ENCODE peak calls at places on chromosomes 5 and 9, in five cellular contexts. B is cardiac fibroblast, M is fibroblast of villous mesenchyme, H is kidney epithelial cell, K is ascending aorta. V is an unnamed sample.

GRCh38 chr5:174559141-174559540 is 165.2 kb upstream of the MSX2 start:
- DNase-seq in K (no peak), M (peak), H (no peak), B (no peak), V (no peak)

GRCh38 chr5:111092062-111092853 is at the start of gene WDR36:
- DNase-seq in B (peak), H (peak), K (peak), M (peak), V (peak)

GRCh38 chr5:170522211-170523128 is 18.6 kb downstream of the KCNIP1 start:
- DNase-seq in B (peak), M (no peak), H (peak), K (no peak), V (no peak)

GRCh38 chr9:15317836-15318235 is 10.8 kb upstream of the TTC39B start:
- DNase-seq in H (no peak), B (peak), K (no peak), M (peak), V (no peak)

GRCh38 chr5:73528248-73528647 is 30.0 kb downstream of the BTF3 start:
- DNase-seq in H (no peak), M (no peak), K (no peak), B (no peak), V (no peak)

GRCh38 chr5:112625586-112625985 is 112.1 kb upstream of the APC start:
- DNase-seq in M (no peak), K (no peak), H (no peak), B (no peak), V (no peak)

GRCh38 chr9:133089271-133089671 is 27.5 kb downstream of the CEL start:
- DNase-seq in B (no peak), H (no peak), M (no peak), K (no peak), V (no peak)

GRCh38 chr9:3963266-3964019 is 336.4 kb downstream of the GLIS3 start:
- DNase-seq in B (peak), M (peak), K (no peak), H (no peak), V (peak)

GRCh38 chr5:8473016-8473415 is 604.1 kb downstream of the MTRR start:
- DNase-seq in B (no peak), H (no peak), K (no peak), M (no peak), V (no peak)

GRCh38 chr5:68456756-68457217 is 241.2 kb downstream of the PIK3R1 start:
- DNase-seq in K (peak), H (peak), M (peak), B (peak), V (peak)

GRCh38 chr9:96420468-96421219 is 2.5 kb upstream of the ZNF367 start:
- DNase-seq in M (peak), K (peak), H (peak), B (peak), V (peak)

GRCh38 chr5:178642351-178642909 is 15.6 kb upstream of the CLK4 start:
- DNase-seq in B (peak), H (peak), M (peak), K (peak), V (peak)

GRCh38 chr9:20197976-20198685 is 409.3 kb upstream of the SLC24A2 start:
- DNase-seq in M (peak), H (no peak), B (peak), K (no peak), V (no peak)

GRCh38 chr5:33118761-33119415 is 321.9 kb upstream of the TARS1 start:
- DNase-seq in H (no peak), B (peak), K (no peak), M (no peak), V (no peak)

GRCh38 chr9:87546704-87547103 is 49.0 kb downstream of the DAPK1 start:
- DNase-seq in H (no peak), K (no peak), M (peak), B (peak), V (no peak)

GRCh38 chr9:127707766-127708165 is 978 bp downstream of the CFAP157 start:
- DNase-seq in K (no peak), M (no peak), B (no peak), H (no peak), V (no peak)

GRCh38 chr5:115096034-115096769 is 73.5 kb downstream of the TRIM36 start:
- DNase-seq in B (peak), H (no peak), M (peak), K (no peak), V (no peak)

GRCh38 chr9:89483592-89484474 is 14.1 kb downstream of the SEMA4D start:
- DNase-seq in M (no peak), K (no peak), B (no peak), H (no peak), V (no peak)

GRCh38 chr5:171615201-171616001 is 170.2 kb upstream of the SMIM23 start:
- DNase-seq in B (no peak), M (no peak), K (peak), H (no peak), V (no peak)

GRCh38 chr9:93434056-93434455 is 17.4 kb upstream of the FAM120A start:
- DNase-seq in K (no peak), B (no peak), M (no peak), H (no peak), V (no peak)
- H3K4me3 ChIP-seq in K (no peak), B (no peak), M (no peak), H (no peak), V (no peak)

DNA sequence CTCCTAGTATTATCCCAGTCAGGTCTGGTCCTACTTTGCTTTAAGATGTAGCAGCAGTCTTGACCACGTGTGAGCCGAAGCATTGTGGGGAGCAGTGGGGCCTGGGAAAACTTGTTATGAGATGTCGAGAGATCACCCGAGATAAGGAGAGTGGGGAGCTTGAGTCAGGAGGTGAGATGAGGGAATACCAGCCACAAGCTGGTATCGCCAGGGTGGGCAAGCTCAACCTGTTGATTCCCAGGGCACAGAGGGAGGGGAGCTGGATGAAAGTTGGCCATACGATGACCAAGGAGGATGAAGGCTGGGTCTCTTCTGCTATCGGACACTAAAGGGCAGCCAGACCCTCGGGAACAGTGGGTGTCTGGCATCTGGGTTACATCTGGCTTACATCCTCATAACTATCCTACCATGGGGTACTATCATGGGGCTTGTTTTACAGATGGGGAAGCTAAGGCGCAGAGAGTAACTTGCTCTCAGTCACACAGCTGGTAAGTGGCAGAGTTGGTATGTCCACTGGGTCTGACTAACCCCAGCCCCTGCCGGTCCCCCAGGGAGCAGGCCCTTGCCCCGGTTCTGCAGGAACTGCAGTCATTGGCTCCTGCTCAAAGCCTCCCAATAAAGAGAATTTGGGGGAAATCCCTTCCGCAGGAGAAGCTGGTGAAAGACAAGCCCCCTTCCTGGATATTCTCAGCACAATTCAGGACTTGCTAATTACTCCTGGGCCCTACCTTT is 13.4 kb upstream of the TIFAB start:
- DNase-seq in B (no peak), M (no peak), K (no peak), H (no peak), V (no peak)
- H3K4me3 ChIP-seq in B (no peak), M (no peak), K (no peak), H (no peak), V (no peak)

DNA sequence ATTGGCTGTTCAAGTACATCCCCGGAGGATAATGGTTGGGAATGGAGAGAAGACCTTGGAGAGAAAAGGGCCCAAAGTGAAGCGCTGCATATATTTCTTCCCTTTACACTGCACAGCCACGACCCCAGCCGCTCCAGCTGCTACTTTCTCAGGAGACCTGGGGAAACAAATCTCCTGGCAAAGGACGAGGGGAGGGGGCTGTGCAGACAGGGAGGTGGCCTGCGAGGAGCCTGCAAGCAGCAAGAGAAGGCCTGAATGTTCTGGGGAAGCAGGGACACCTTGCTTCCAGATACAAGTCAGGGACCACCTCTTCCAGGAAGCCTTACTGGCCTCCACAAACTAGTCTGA is 739 bp upstream of the PDLIM4 start:
- DNase-seq in K (peak), B (no peak), M (no peak), H (no peak), V (no peak)
- H3K4me3 ChIP-seq in K (peak), B (no peak), M (peak), H (no peak), V (peak)

GRCh38 chr5:14008819-14009311 is 64.4 kb upstream of the DNAH5 start:
- DNase-seq in B (no peak), K (no peak), M (peak), H (no peak), V (no peak)

GRCh38 chr5:14011089-14012004 is 66.9 kb upstream of the DNAH5 start:
- DNase-seq in H (peak), M (peak), B (peak), K (peak), V (peak)

GRCh38 chr5:14006823-14007510 is 62.5 kb upstream of the DNAH5 start:
- DNase-seq in M (no peak), B (peak), K (no peak), H (no peak), V (no peak)

GRCh38 chr5:14004598-14005394 is 60.3 kb upstream of the DNAH5 start:
- DNase-seq in B (no peak), M (peak), H (no peak), K (no peak), V (no peak)

GRCh38 chr5:14009575-14009974 is 65.1 kb upstream of the DNAH5 start:
- DNase-seq in B (no peak), M (peak), K (no peak), H (no peak), V (no peak)
- H3K4me3 ChIP-seq in B (no peak), M (no peak), K (no peak), H (no peak), V (no peak)

GRCh38 chr5:149423287-149424268 is 44.5 kb upstream of the IL17B start:
- DNase-seq in K (no peak), M (peak), H (no peak), B (peak), V (no peak)
- H3K4me3 ChIP-seq in K (peak), M (peak), H (no peak), B (no peak), V (no peak)

DNA sequence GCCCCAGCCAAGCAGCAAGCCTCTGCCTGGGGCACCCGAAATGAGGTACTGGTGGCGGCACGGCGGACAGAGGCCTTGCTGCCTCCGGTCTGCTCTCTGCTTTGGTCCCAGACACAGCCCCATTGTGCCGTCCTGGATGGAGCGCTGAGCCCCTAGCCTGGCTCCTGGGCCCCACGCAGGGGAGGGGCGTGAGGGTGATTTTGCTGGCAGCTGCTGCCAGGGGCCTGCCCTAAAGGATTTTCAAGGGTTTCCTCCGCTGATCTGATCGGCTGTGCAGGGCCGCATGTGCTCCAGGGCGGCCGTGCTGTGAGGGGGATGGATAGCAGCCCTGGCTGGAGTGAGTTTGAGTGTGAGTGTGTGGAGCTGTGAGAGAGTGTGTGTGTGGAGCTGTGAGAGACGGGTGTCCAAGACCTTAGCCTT is 1.3 kb downstream of the GPSM1 start:
- DNase-seq in H (no peak), K (no peak), M (peak), B (peak), V (no peak)
- H3K4me3 ChIP-seq in H (peak), K (peak), M (peak), B (peak), V (peak)

GRCh38 chr5:84373506-84373905 is 11.2 kb downstream of the EDIL3 start:
- DNase-seq in H (no peak), B (no peak), K (no peak), M (no peak), V (no peak)

GRCh38 chr5:84378420-84378819 is 6.3 kb downstream of the EDIL3 start:
- DNase-seq in M (no peak), H (no peak), K (no peak), B (peak), V (no peak)

GRCh38 chr5:84374568-84374967 is 10.1 kb downstream of the EDIL3 start:
- DNase-seq in H (no peak), B (peak), K (no peak), M (no peak), V (no peak)

GRCh38 chr5:84378961-84379360 is 5.7 kb downstream of the EDIL3 start:
- DNase-seq in K (no peak), H (no peak), M (no peak), B (peak), V (no peak)

GRCh38 chr5:84376346-84376745 is 8.3 kb downstream of the EDIL3 start:
- DNase-seq in M (no peak), H (no peak), B (no peak), K (no peak), V (no peak)
- H3K4me3 ChIP-seq in M (no peak), H (no peak), B (no peak), K (no peak), V (no peak)

DNA sequence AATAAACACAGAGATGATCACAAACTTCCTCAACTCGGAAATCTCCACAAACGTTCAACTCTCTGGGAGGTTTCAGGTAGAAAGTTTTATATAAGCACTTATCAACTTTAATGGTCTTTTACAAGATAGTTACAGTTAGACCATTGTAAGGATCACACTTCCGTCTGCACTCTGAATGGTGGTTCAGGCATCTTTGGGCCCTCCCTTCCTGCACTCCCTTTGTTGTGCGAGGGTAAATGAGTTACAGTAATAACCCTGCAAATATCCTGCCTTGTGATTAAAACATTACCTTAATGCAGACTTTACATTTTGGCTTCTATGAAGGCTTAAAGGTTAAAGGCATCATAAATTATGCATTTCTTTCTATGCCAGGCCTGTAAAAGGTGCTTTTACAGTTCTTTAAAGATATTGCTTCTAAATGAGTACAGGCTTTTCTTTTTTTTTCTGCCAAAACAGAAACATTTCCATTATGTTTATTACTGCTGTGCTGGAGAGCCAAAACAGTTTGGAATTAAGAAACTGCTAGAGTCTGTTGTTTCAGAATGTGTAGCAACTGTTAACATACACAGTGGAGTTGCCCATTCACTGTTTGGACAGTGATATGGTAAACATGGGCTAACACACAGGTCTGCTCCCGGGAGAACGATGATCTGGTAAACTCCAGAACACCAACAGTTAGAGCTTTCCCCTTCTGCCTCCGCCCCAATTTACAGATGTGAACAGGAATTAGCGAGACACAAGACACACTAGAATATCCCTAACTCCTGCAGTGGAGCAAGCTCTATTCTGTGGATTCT is 1.1 kb downstream of the PRUNE2 start:
- DNase-seq in B (no peak), H (no peak), K (no peak), M (no peak), V (no peak)
- H3K4me3 ChIP-seq in B (peak), H (no peak), K (peak), M (no peak), V (peak)

GRCh38 chr5:76690027-76690679 is 25.8 kb upstream of the F2R start:
- DNase-seq in M (no peak), K (no peak), H (no peak), B (peak), V (no peak)
- H3K4me3 ChIP-seq in M (no peak), K (no peak), H (no peak), B (no peak), V (no peak)

V was measured in HFF-Myc.